ENCODE peak calls at places on chromosome 16, in four cellular contexts. One of them, this sample, is unnamed.

GRCh38 chr16:47779201-47780016 is 318.3 kb downstream of the PHKB start:
- DNase-seq in GM23338: no peak
- DNase-seq in HepG2: no peak
- DNase-seq in HCT116: no peak
- DNase-seq in this sample: no peak

GRCh38 chr16:49473131-49473530 is 99.5 kb downstream of the C16orf78 start:
- DNase-seq in GM23338: no peak
- DNase-seq in HepG2: no peak
- DNase-seq in HCT116: no peak
- DNase-seq in this sample: no peak

GRCh38 chr16:74450236-74450635 is 29.0 kb upstream of the CLEC18B start:
- DNase-seq in GM23338: no peak
- DNase-seq in HepG2: no peak
- DNase-seq in HCT116: no peak
- DNase-seq in this sample: no peak

GRCh38 chr16:28321700-28322411 is 29.5 kb downstream of the SBK1 start:
- DNase-seq in GM23338: peak; percentile 84
- DNase-seq in HepG2: peak; percentile 32
- DNase-seq in HCT116: peak; percentile 12
- DNase-seq in this sample: no peak

GRCh38 chr16:3879887-3880564 is 487 bp downstream of the CREBBP start:
- DNase-seq in GM23338: peak; percentile 68
- DNase-seq in HepG2: no peak
- DNase-seq in HCT116: no peak
- DNase-seq in this sample: peak; percentile 52

GRCh38 chr16:47519996-47520679 is 59.0 kb downstream of the PHKB start:
- DNase-seq in GM23338: no peak
- DNase-seq in HepG2: no peak
- DNase-seq in HCT116: no peak
- DNase-seq in this sample: no peak

GRCh38 chr16:74291577-74292208 is 4.9 kb upstream of the PSMD7 start:
- DNase-seq in GM23338: no peak
- DNase-seq in HepG2: no peak
- DNase-seq in HCT116: no peak
- DNase-seq in this sample: no peak

GRCh38 chr16:14325921-14326401 is 254.8 kb downstream of the MRTFB start:
- DNase-seq in GM23338: no peak
- DNase-seq in HepG2: no peak
- DNase-seq in HCT116: no peak
- DNase-seq in this sample: no peak

GRCh38 chr16:66293932-66294331 is 72.6 kb upstream of the CDH5 start:
- DNase-seq in GM23338: no peak
- DNase-seq in HepG2: no peak
- DNase-seq in HCT116: no peak
- DNase-seq in this sample: no peak

GRCh38 chr16:22353188-22353919 is 21.1 kb downstream of the CDR2 start:
- DNase-seq in GM23338: peak; percentile 52
- DNase-seq in HepG2: peak; percentile 66
- DNase-seq in HCT116: peak; percentile 19
- DNase-seq in this sample: peak; percentile 67

GRCh38 chr16:15775209-15775608 is 81.6 kb downstream of the MYH11 start:
- DNase-seq in GM23338: peak; percentile 20
- DNase-seq in HepG2: no peak
- DNase-seq in HCT116: peak; percentile 50
- DNase-seq in this sample: no peak

GRCh38 chr16:73569266-73569665 is 521.3 kb upstream of the ZFHX3 start:
- DNase-seq in GM23338: no peak
- DNase-seq in HepG2: no peak
- DNase-seq in HCT116: no peak
- DNase-seq in this sample: no peak

GRCh38 chr16:78045865-78046581 is 23.7 kb downstream of the CLEC3A start:
- DNase-seq in GM23338: peak; percentile 93
- DNase-seq in HepG2: peak; percentile 59
- DNase-seq in HCT116: no peak
- DNase-seq in this sample: peak; percentile 18

GRCh38 chr16:87363771-87364476 is 19.7 kb downstream of the FBXO31 start:
- DNase-seq in GM23338: no peak
- DNase-seq in HepG2: no peak
- DNase-seq in HCT116: no peak
- DNase-seq in this sample: no peak

GRCh38 chr16:64626771-64627170 is 495.1 kb downstream of the CDH11 start:
- DNase-seq in GM23338: no peak
- DNase-seq in HepG2: no peak
- DNase-seq in HCT116: no peak
- DNase-seq in this sample: no peak

GRCh38 chr16:50876263-50876662 is 134.4 kb downstream of the CYLD start:
- DNase-seq in GM23338: no peak
- DNase-seq in HepG2: no peak
- DNase-seq in HCT116: no peak
- DNase-seq in this sample: no peak

GRCh38 chr16:35186045-35186759 is 1726.8 kb downstream of the TP53TG3F start:
- DNase-seq in GM23338: no peak
- DNase-seq in HepG2: no peak
- DNase-seq in HCT116: no peak
- DNase-seq in this sample: no peak

GRCh38 chr16:74726736-74727135 is 26.1 kb upstream of the MLKL start:
- DNase-seq in GM23338: peak; percentile 86
- DNase-seq in HepG2: peak; percentile 50
- DNase-seq in HCT116: no peak
- DNase-seq in this sample: peak; percentile 72

GRCh38 chr16:89720520-89720858 is 209 bp downstream of the VPS9D1 start:
- DNase-seq in GM23338: peak; percentile 67
- DNase-seq in HepG2: peak; percentile 66
- DNase-seq in HCT116: no peak
- DNase-seq in this sample: no peak
- TF ChIP-seq REST in GM23338: peak; percentile 12
- TF ChIP-seq REST in HepG2: peak; percentile 11
- TF ChIP-seq REST in HCT116: no peak
- TF ChIP-seq REST in this sample: peak; percentile 66

GRCh38 chr16:52515068-52515671 is 31.8 kb downstream of the TOX3 start:
- DNase-seq in GM23338: peak; percentile 57
- DNase-seq in HepG2: no peak
- DNase-seq in HCT116: no peak
- DNase-seq in this sample: no peak
- TF ChIP-seq REST in GM23338: peak; percentile 76
- TF ChIP-seq REST in HepG2: peak; percentile 47
- TF ChIP-seq REST in HCT116: no peak
- TF ChIP-seq REST in this sample: peak; percentile 87

GRCh38 chr16:1779741-1780676 is 2.4 kb downstream of the SPSB3 start:
- DNase-seq in GM23338: no peak
- DNase-seq in HepG2: no peak
- DNase-seq in HCT116: no peak
- DNase-seq in this sample: no peak

GRCh38 chr16:1781254-1781653 is 1.1 kb downstream of the SPSB3 start:
- DNase-seq in GM23338: no peak
- DNase-seq in HepG2: no peak
- DNase-seq in HCT116: no peak
- DNase-seq in this sample: no peak

GRCh38 chr16:1782408-1783247 is at the start of the genes NUBP2 and SPSB3:
- DNase-seq in GM23338: peak; percentile 100
- DNase-seq in HepG2: peak; percentile 99
- DNase-seq in HCT116: peak; percentile 100
- DNase-seq in this sample: peak; percentile 100

GRCh38 chr16:1780677-1781072 is 1.7 kb downstream of the SPSB3 start:
- DNase-seq in GM23338: no peak
- DNase-seq in HepG2: no peak
- DNase-seq in HCT116: no peak
- DNase-seq in this sample: no peak

DNA sequence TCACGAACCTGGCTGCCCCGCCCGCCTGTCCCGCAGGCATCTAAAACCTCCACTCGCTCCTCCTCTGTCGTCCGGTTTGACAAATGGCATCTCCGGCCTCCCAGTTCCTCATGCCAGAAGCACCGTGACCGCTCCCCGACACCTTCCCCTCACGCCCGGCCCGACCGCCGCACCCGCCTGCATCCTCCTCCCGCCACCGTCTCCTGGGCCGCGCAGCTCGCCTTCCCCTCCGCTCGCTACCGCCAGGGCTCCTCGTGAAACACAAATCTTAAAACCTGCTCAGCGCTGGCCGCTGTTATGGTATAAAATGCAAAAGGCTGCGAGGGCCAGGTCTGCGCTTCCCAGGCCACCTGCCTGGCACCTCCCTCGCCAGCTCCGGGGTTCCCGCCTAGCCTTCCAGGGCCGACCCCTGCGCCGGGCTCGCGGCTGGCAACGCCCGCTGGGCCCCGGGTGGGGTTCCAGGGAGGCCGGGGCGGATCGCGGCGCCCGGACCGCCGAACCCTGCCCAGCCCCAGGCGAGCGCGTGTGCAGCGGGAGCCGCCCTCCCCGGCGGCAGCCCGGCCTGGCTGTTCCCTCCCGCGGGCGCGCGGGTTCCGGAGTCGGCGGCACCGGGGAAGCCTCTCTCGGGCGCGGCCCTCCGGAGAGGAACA is 488 bp downstream of the SPSB3 start:
- DNase-seq in GM23338: peak; percentile 63
- DNase-seq in HepG2: no peak
- DNase-seq in HCT116: no peak
- DNase-seq in this sample: no peak
- TF ChIP-seq REST in GM23338: no peak
- TF ChIP-seq REST in HepG2: no peak
- TF ChIP-seq REST in HCT116: no peak
- TF ChIP-seq REST in this sample: no peak

GRCh38 chr16:17374668-17375255 is 96.0 kb downstream of the XYLT1 start:
- DNase-seq in GM23338: no peak
- DNase-seq in HepG2: no peak
- DNase-seq in HCT116: no peak
- DNase-seq in this sample: no peak

GRCh38 chr16:17371014-17371296 is 99.8 kb downstream of the XYLT1 start:
- DNase-seq in GM23338: no peak
- DNase-seq in HepG2: no peak
- DNase-seq in HCT116: no peak
- DNase-seq in this sample: no peak

GRCh38 chr16:17373533-17373932 is 97.2 kb downstream of the XYLT1 start:
- DNase-seq in GM23338: no peak
- DNase-seq in HepG2: no peak
- DNase-seq in HCT116: no peak
- DNase-seq in this sample: no peak

GRCh38 chr16:17370233-17371013 is 100.3 kb downstream of the XYLT1 start:
- DNase-seq in GM23338: no peak
- DNase-seq in HepG2: no peak
- DNase-seq in HCT116: no peak
- DNase-seq in this sample: no peak

GRCh38 chr16:17372383-17372782 is 98.4 kb downstream of the XYLT1 start:
- DNase-seq in GM23338: no peak
- DNase-seq in HepG2: no peak
- DNase-seq in HCT116: no peak
- DNase-seq in this sample: no peak
- TF ChIP-seq REST in GM23338: peak; percentile 78
- TF ChIP-seq REST in HepG2: peak; percentile 37
- TF ChIP-seq REST in HCT116: peak; percentile 54
- TF ChIP-seq REST in this sample: peak; percentile 95

GRCh38 chr16:86322840-86323239 is 187.5 kb upstream of the FOXF1 start:
- DNase-seq in GM23338: no peak
- DNase-seq in HepG2: no peak
- DNase-seq in HCT116: no peak
- DNase-seq in this sample: no peak

GRCh38 chr16:86324320-86324719 is 186.0 kb upstream of the FOXF1 start:
- DNase-seq in GM23338: no peak
- DNase-seq in HepG2: no peak
- DNase-seq in HCT116: no peak
- DNase-seq in this sample: no peak

GRCh38 chr16:86325360-86325759 is 185.0 kb upstream of the FOXF1 start:
- DNase-seq in GM23338: no peak
- DNase-seq in HepG2: no peak
- DNase-seq in HCT116: no peak
- DNase-seq in this sample: no peak

GRCh38 chr16:86322283-86322682 is 188.0 kb upstream of the FOXF1 start:
- DNase-seq in GM23338: no peak
- DNase-seq in HepG2: no peak
- DNase-seq in HCT116: no peak
- DNase-seq in this sample: no peak

GRCh38 chr16:86325895-86326294 is 184.4 kb upstream of the FOXF1 start:
- DNase-seq in GM23338: no peak
- DNase-seq in HepG2: no peak
- DNase-seq in HCT116: no peak
- DNase-seq in this sample: no peak
- TF ChIP-seq REST in GM23338: no peak
- TF ChIP-seq REST in HepG2: no peak
- TF ChIP-seq REST in HCT116: no peak
- TF ChIP-seq REST in this sample: no peak

GRCh38 chr16:57875347-57875746 is 73.1 kb upstream of the KIFC3 start:
- DNase-seq in GM23338: no peak
- DNase-seq in HepG2: no peak
- DNase-seq in HCT116: no peak
- DNase-seq in this sample: no peak
- TF ChIP-seq REST in GM23338: peak; percentile 56
- TF ChIP-seq REST in HepG2: no peak
- TF ChIP-seq REST in HCT116: no peak
- TF ChIP-seq REST in this sample: peak; percentile 83

GRCh38 chr16:11966173-11966572 is 1.2 kb downstream of the TNFRSF17 start:
- DNase-seq in GM23338: no peak
- DNase-seq in HepG2: no peak
- DNase-seq in HCT116: no peak
- DNase-seq in this sample: no peak
- TF ChIP-seq REST in GM23338: no peak
- TF ChIP-seq REST in HepG2: no peak
- TF ChIP-seq REST in HCT116: no peak
- TF ChIP-seq REST in this sample: no peak

GRCh38 chr16:10182186-10182683 is at the start of gene GRIN2A:
- DNase-seq in GM23338: peak; percentile 57
- DNase-seq in HepG2: no peak
- DNase-seq in HCT116: no peak
- DNase-seq in this sample: no peak
- TF ChIP-seq REST in GM23338: no peak
- TF ChIP-seq REST in HepG2: no peak
- TF ChIP-seq REST in HCT116: no peak
- TF ChIP-seq REST in this sample: no peak

DNA sequence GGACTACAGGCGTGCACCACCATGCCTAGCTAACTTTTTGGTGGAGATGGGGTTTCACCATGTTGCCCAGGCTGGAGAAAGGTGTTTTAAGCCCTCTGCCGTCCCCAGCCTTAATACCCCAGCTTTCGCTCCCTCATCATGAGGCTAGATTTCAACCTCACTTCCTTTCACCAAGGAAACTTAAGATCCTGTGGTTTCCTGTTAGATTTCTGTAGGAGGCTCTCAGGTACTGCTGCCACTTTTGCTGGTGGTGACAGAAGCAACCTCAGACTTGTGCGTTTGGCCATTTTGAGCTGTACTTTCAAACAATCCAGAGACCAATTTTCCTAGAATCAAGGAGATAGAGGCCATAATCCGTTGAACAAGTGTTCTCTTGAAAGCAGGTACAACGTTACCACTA is 36.2 kb downstream of the MPHOSPH6 start:
- DNase-seq in GM23338: no peak
- DNase-seq in HepG2: no peak
- DNase-seq in HCT116: no peak
- DNase-seq in this sample: no peak
- TF ChIP-seq REST in GM23338: no peak
- TF ChIP-seq REST in HepG2: no peak
- TF ChIP-seq REST in HCT116: no peak
- TF ChIP-seq REST in this sample: no peak